ENCODE peak calls at places on chromosomes 7 and 10, in five cellular contexts. L, R, X, J and S are unnamed samples.

GRCh38 chr10:69847458-69847857 is 45.8 kb downstream of the COL13A1 start:
- DNase-seq in L (no peak), R (no peak), X (no peak), J (no peak), S (no peak)

GRCh38 chr7:45623740-45624391 is 49.7 kb downstream of the ADCY1 start:
- DNase-seq in L (no peak), R (no peak), X (no peak), J (no peak), S (no peak)

GRCh38 chr7:149748223-149748874 is 25.0 kb downstream of the ZNF467 start:
- DNase-seq in L (no peak), R (no peak), X (no peak), J (no peak), S (no peak)

GRCh38 chr10:79073784-79074432 is 5.1 kb downstream of the ZMIZ1 start:
- DNase-seq in L (no peak), R (no peak), X (peak), J (no peak), S (no peak)

GRCh38 chr7:68417659-68418058 is 1180.6 kb upstream of the AUTS2 start:
- DNase-seq in L (no peak), R (no peak), X (no peak), J (no peak), S (no peak)

GRCh38 chr10:68043030-68043429 is 32.1 kb downstream of the HERC4 start:
- DNase-seq in L (no peak), R (no peak), X (no peak), J (no peak), S (no peak)

GRCh38 chr10:56449770-56450169 is 88.7 kb upstream of the ZWINT start:
- DNase-seq in L (no peak), R (no peak), X (no peak), J (no peak), S (no peak)

GRCh38 chr10:36578306-36578705 is 547.1 kb upstream of the ANKRD30A start:
- DNase-seq in L (no peak), R (no peak), X (peak), J (no peak), S (no peak)

GRCh38 chr7:139827042-139827441 is 2.0 kb upstream of the TBXAS1 start:
- DNase-seq in L (no peak), R (no peak), X (no peak), J (no peak), S (no peak)

GRCh38 chr7:139658919-139659675 is 118.7 kb downstream of the HIPK2 start:
- DNase-seq in L (no peak), R (no peak), X (no peak), J (no peak), S (no peak)

DNA sequence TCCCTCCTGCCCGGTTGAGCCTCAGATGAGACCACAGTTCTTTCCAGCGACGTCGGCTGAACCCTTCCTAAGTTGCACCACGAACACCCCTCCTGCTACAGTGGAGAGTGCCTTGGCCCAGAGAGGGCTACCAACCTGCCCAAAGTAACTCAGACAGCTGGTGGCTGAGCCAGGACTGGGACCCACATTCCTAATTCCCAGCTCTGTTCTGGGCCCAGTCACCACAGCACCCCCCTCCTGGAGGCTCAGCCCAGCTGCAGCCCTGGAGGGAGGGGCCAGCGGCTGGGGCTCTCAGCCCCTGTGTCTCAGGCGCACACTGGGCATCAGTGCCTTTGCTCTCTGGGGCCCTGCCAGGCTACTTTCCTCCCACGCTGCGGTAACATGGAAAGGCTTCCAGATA is 10.6 kb downstream of the ATP6V1F start:
- DNase-seq in L (no peak), R (no peak), X (no peak), J (no peak), S (no peak)
- H3K4me3 ChIP-seq in L (no peak), R (no peak), X (no peak), J (no peak), S (no peak)

GRCh38 chr7:73770860-73771665 is 993 bp upstream of the CLDN3 start:
- DNase-seq in L (no peak), R (no peak), X (no peak), J (no peak), S (no peak)
- H3K4me3 ChIP-seq in L (peak), R (no peak), X (no peak), J (no peak), S (peak)

GRCh38 chr10:3248526-3249255 is 76.1 kb upstream of the PITRM1 start:
- DNase-seq in L (no peak), R (no peak), X (peak), J (no peak), S (no peak)
- H3K4me3 ChIP-seq in L (peak), R (no peak), X (no peak), J (no peak), S (no peak)

GRCh38 chr10:58512470-58513188 is at the start of gene BICC1:
- DNase-seq in L (no peak), R (no peak), X (peak), J (no peak), S (no peak)

GRCh38 chr10:58514102-58514472 is 1.4 kb downstream of the BICC1 start:
- DNase-seq in L (no peak), R (no peak), X (no peak), J (no peak), S (no peak)

GRCh38 chr10:58515296-58515956 is 2.8 kb downstream of the BICC1 start:
- DNase-seq in L (no peak), R (no peak), X (no peak), J (no peak), S (no peak)

GRCh38 chr10:58511765-58512469 is 755 bp upstream of the BICC1 start:
- DNase-seq in L (no peak), R (no peak), X (no peak), J (no peak), S (no peak)

GRCh38 chr10:58513189-58514101 is 773 bp downstream of the BICC1 start:
- DNase-seq in L (no peak), R (no peak), X (peak), J (no peak), S (no peak)
- H3K4me3 ChIP-seq in L (peak), R (no peak), X (peak), J (no peak), S (peak)

GRCh38 chr10:44293306-44293778 is 91.6 kb downstream of the CXCL12 start:
- DNase-seq in L (no peak), R (no peak), X (no peak), J (no peak), S (no peak)
- H3K4me3 ChIP-seq in L (peak), R (no peak), X (peak), J (no peak), S (no peak)